ENCODE peak calls at places on chromosomes 3 and 15, in six cellular contexts. One of them, this sample, is unnamed.

GRCh38 chr3:141279074-141279945 is 47.7 kb downstream of the PXYLP1 start:
- DNase-seq in SK-N-SH: peak; percentile 62
- DNase-seq in GM23338: peak; percentile 60
- DNase-seq in GM12878: no peak
- DNase-seq in sigmoid colon: no peak
- DNase-seq in stomach: no peak
- DNase-seq in this sample: no peak

GRCh38 chr3:62109534-62109933 is 263.8 kb downstream of the FEZF2 start:
- DNase-seq in SK-N-SH: no peak
- DNase-seq in GM23338: peak; percentile 67
- DNase-seq in GM12878: no peak
- DNase-seq in sigmoid colon: no peak
- DNase-seq in stomach: no peak
- DNase-seq in this sample: no peak

GRCh38 chr15:29849716-29850115 is 27.4 kb upstream of the TJP1 start:
- DNase-seq in SK-N-SH: no peak
- DNase-seq in GM23338: no peak
- DNase-seq in GM12878: no peak
- DNase-seq in sigmoid colon: no peak
- DNase-seq in stomach: no peak
- DNase-seq in this sample: no peak

GRCh38 chr3:58026598-58026997 is 18.4 kb downstream of the FLNB start:
- DNase-seq in SK-N-SH: no peak
- DNase-seq in GM23338: no peak
- DNase-seq in GM12878: no peak
- DNase-seq in sigmoid colon: no peak
- DNase-seq in stomach: no peak
- DNase-seq in this sample: no peak

GRCh38 chr3:104546301-104546700 is 820.4 kb upstream of the ALCAM start:
- DNase-seq in SK-N-SH: peak; percentile 15
- DNase-seq in GM23338: no peak
- DNase-seq in GM12878: no peak
- DNase-seq in sigmoid colon: no peak
- DNase-seq in stomach: no peak
- DNase-seq in this sample: no peak

GRCh38 chr15:57961919-57962318 is 103.6 kb downstream of the ALDH1A2 start:
- DNase-seq in SK-N-SH: no peak
- DNase-seq in GM23338: no peak
- DNase-seq in GM12878: no peak
- DNase-seq in sigmoid colon: no peak
- DNase-seq in stomach: no peak
- DNase-seq in this sample: no peak

GRCh38 chr3:171225101-171225674 is 198.7 kb upstream of the SLC2A2 start:
- DNase-seq in SK-N-SH: no peak
- DNase-seq in GM23338: no peak
- DNase-seq in GM12878: no peak
- DNase-seq in sigmoid colon: no peak
- DNase-seq in stomach: no peak
- DNase-seq in this sample: no peak

GRCh38 chr3:124115965-124116364 is 124.0 kb upstream of the ROPN1 start:
- DNase-seq in SK-N-SH: no peak
- DNase-seq in GM23338: no peak
- DNase-seq in GM12878: no peak
- DNase-seq in sigmoid colon: no peak
- DNase-seq in stomach: no peak
- DNase-seq in this sample: no peak

GRCh38 chr3:77001071-77001470 is 38.8 kb upstream of the ROBO2 start:
- DNase-seq in SK-N-SH: no peak
- DNase-seq in GM23338: no peak
- DNase-seq in GM12878: no peak
- DNase-seq in sigmoid colon: no peak
- DNase-seq in stomach: no peak
- DNase-seq in this sample: no peak

GRCh38 chr15:56099311-56099710 is 105.9 kb upstream of the NEDD4 start:
- DNase-seq in SK-N-SH: no peak
- DNase-seq in GM23338: no peak
- DNase-seq in GM12878: no peak
- DNase-seq in sigmoid colon: no peak
- DNase-seq in stomach: no peak
- DNase-seq in this sample: no peak

GRCh38 chr3:195071011-195071728 is 199.8 kb downstream of the XXYLT1 start:
- DNase-seq in SK-N-SH: no peak
- DNase-seq in GM23338: no peak
- DNase-seq in GM12878: no peak
- DNase-seq in sigmoid colon: peak; percentile 30
- DNase-seq in stomach: peak; percentile 24
- DNase-seq in this sample: no peak

GRCh38 chr3:15521573-15521965 is at the start of gene COLQ:
- DNase-seq in SK-N-SH: no peak
- DNase-seq in GM23338: peak; percentile 44
- DNase-seq in GM12878: no peak
- DNase-seq in sigmoid colon: no peak
- DNase-seq in stomach: no peak
- DNase-seq in this sample: no peak

GRCh38 chr3:113243846-113244245 is 32.5 kb downstream of the BOC start:
- DNase-seq in SK-N-SH: no peak
- DNase-seq in GM23338: no peak
- DNase-seq in GM12878: no peak
- DNase-seq in sigmoid colon: no peak
- DNase-seq in stomach: no peak
- DNase-seq in this sample: no peak

GRCh38 chr3:109874900-109875735 is 537.8 kb upstream of the DPPA4 start:
- DNase-seq in SK-N-SH: no peak
- DNase-seq in GM23338: no peak
- DNase-seq in GM12878: no peak
- DNase-seq in sigmoid colon: no peak
- DNase-seq in stomach: no peak
- DNase-seq in this sample: no peak

GRCh38 chr15:77768107-77768506 is 135.4 kb upstream of the LINGO1 start:
- DNase-seq in SK-N-SH: no peak
- DNase-seq in GM23338: peak; percentile 59
- DNase-seq in GM12878: no peak
- DNase-seq in sigmoid colon: no peak
- DNase-seq in stomach: no peak
- DNase-seq in this sample: no peak

GRCh38 chr3:45182915-45183881 is 37.0 kb upstream of the CDCP1 start:
- DNase-seq in SK-N-SH: no peak
- DNase-seq in GM23338: peak; percentile 43
- DNase-seq in GM12878: no peak
- DNase-seq in sigmoid colon: no peak
- DNase-seq in stomach: peak; percentile 82
- DNase-seq in this sample: peak; percentile 7
- TF ChIP-seq POLR2AphosphoS5 in SK-N-SH: no peak
- TF ChIP-seq POLR2AphosphoS5 in GM23338: no peak
- TF ChIP-seq POLR2AphosphoS5 in GM12878: no peak
- TF ChIP-seq POLR2AphosphoS5 in sigmoid colon: peak; percentile 84
- TF ChIP-seq POLR2AphosphoS5 in stomach: peak; percentile 73
- TF ChIP-seq POLR2AphosphoS5 in this sample: no peak

DNA sequence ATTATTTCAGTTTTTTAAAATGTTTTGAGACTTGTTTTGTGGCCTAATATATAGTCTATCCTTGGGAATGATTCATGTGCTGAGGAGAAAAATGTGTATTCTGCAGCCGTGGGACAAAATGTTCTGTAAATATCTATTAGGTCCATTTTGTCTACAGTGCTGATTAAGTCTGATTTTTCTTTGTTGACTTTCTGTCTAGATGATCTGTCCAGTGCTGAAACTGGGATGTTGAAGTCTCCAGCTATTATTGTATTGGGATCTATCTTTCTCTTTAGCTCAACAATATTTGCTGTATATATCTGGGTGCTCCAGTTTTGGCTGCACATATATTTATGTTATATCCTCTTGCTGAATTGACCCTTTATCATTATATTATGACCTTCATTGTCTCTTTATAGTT is 85.2 kb downstream of the UBE2E2 start:
- DNase-seq in SK-N-SH: no peak
- DNase-seq in GM23338: no peak
- DNase-seq in GM12878: no peak
- DNase-seq in sigmoid colon: no peak
- DNase-seq in stomach: no peak
- DNase-seq in this sample: no peak
- TF ChIP-seq POLR2AphosphoS5 in SK-N-SH: no peak
- TF ChIP-seq POLR2AphosphoS5 in GM23338: no peak
- TF ChIP-seq POLR2AphosphoS5 in GM12878: no peak
- TF ChIP-seq POLR2AphosphoS5 in sigmoid colon: no peak
- TF ChIP-seq POLR2AphosphoS5 in stomach: no peak
- TF ChIP-seq POLR2AphosphoS5 in this sample: no peak

DNA sequence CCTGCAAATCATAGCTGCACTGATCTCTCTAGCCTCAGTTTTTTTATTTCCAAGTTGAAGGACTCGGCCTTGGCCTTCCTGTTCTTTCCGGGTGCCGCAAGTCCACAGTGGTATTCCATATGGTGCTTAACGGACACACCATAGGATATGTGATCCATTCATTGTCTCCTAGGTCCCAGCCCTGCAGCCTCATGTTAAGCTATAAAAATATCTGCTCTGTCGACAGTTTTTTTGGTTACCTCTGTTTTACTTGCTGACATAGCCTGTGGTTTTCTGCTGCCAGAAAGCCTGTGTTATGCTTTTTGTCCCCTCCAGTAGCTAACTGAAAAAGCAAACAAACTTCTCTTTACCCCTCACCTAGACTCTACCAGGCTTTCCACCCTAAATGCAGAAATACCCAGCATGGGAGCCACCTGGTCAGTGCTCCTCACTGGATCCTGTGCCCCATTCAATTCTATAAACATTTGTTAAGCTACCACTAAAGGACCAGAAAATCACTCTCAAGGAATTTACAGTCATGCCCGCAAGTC is 5.3 kb downstream of the INAFM2 start:
- DNase-seq in SK-N-SH: no peak
- DNase-seq in GM23338: no peak
- DNase-seq in GM12878: no peak
- DNase-seq in sigmoid colon: no peak
- DNase-seq in stomach: no peak
- DNase-seq in this sample: no peak
- TF ChIP-seq POLR2AphosphoS5 in SK-N-SH: no peak
- TF ChIP-seq POLR2AphosphoS5 in GM23338: no peak
- TF ChIP-seq POLR2AphosphoS5 in GM12878: no peak
- TF ChIP-seq POLR2AphosphoS5 in sigmoid colon: no peak
- TF ChIP-seq POLR2AphosphoS5 in stomach: no peak
- TF ChIP-seq POLR2AphosphoS5 in this sample: no peak

DNA sequence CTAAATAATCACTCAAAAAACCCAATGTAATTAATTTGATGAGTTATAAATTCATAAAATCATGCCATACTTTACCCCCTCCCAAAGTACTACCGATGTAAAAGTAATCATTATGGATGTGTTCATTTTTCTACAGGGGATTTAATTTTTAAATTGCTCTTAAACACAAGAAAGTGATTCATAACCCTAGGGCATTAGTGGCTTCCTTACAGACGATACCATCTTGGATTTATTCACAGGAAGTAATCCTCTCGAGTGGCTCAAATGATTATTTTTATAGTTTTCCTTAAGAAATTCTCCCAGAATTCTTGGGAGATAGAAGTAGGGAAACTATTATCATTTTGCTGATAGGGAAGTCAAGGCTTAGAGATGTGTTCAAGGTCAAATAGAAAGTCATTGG is 80.9 kb downstream of the PEX5L start:
- DNase-seq in SK-N-SH: no peak
- DNase-seq in GM23338: no peak
- DNase-seq in GM12878: no peak
- DNase-seq in sigmoid colon: no peak
- DNase-seq in stomach: no peak
- DNase-seq in this sample: no peak
- TF ChIP-seq POLR2AphosphoS5 in SK-N-SH: no peak
- TF ChIP-seq POLR2AphosphoS5 in GM23338: no peak
- TF ChIP-seq POLR2AphosphoS5 in GM12878: no peak
- TF ChIP-seq POLR2AphosphoS5 in sigmoid colon: no peak
- TF ChIP-seq POLR2AphosphoS5 in stomach: no peak
- TF ChIP-seq POLR2AphosphoS5 in this sample: no peak

GRCh38 chr3:72234394-72234793 is 449.4 kb upstream of the PROK2 start:
- DNase-seq in SK-N-SH: no peak
- DNase-seq in GM23338: no peak
- DNase-seq in GM12878: no peak
- DNase-seq in sigmoid colon: no peak
- DNase-seq in stomach: no peak
- DNase-seq in this sample: no peak
- TF ChIP-seq POLR2AphosphoS5 in SK-N-SH: no peak
- TF ChIP-seq POLR2AphosphoS5 in GM23338: no peak
- TF ChIP-seq POLR2AphosphoS5 in GM12878: no peak
- TF ChIP-seq POLR2AphosphoS5 in sigmoid colon: peak; percentile 33
- TF ChIP-seq POLR2AphosphoS5 in stomach: peak; percentile 78
- TF ChIP-seq POLR2AphosphoS5 in this sample: no peak

DNA sequence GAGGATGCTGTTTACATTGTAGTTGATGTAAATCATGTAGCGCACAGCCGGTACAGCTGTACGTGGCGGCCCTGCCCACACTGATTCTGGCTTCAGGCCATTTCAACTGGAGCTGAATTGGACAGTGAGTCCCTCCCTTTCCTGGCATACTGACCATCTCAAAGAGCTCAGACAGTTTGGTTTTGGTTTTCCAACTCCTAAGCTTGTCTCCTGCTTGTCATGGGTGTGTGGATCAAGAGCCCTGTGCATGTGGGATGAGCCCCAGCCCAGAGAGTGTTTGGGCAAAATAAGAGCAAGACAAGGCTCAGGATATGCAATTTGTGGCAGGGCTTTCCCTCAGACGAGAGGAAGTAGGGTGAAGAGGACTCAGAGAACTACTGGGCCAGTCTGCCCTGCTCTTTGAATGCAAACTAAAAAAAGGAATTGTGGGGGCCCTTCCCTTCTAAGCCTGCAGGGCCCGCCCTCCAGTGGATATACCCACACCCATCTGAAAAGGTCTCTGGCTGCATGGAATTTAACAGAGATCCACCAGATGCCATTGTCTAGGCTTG is 13.3 kb downstream of the ITGA11 start:
- DNase-seq in SK-N-SH: no peak
- DNase-seq in GM23338: no peak
- DNase-seq in GM12878: no peak
- DNase-seq in sigmoid colon: no peak
- DNase-seq in stomach: peak; percentile 53
- DNase-seq in this sample: no peak
- TF ChIP-seq POLR2AphosphoS5 in SK-N-SH: no peak
- TF ChIP-seq POLR2AphosphoS5 in GM23338: no peak
- TF ChIP-seq POLR2AphosphoS5 in GM12878: no peak
- TF ChIP-seq POLR2AphosphoS5 in sigmoid colon: no peak
- TF ChIP-seq POLR2AphosphoS5 in stomach: no peak
- TF ChIP-seq POLR2AphosphoS5 in this sample: no peak

DNA sequence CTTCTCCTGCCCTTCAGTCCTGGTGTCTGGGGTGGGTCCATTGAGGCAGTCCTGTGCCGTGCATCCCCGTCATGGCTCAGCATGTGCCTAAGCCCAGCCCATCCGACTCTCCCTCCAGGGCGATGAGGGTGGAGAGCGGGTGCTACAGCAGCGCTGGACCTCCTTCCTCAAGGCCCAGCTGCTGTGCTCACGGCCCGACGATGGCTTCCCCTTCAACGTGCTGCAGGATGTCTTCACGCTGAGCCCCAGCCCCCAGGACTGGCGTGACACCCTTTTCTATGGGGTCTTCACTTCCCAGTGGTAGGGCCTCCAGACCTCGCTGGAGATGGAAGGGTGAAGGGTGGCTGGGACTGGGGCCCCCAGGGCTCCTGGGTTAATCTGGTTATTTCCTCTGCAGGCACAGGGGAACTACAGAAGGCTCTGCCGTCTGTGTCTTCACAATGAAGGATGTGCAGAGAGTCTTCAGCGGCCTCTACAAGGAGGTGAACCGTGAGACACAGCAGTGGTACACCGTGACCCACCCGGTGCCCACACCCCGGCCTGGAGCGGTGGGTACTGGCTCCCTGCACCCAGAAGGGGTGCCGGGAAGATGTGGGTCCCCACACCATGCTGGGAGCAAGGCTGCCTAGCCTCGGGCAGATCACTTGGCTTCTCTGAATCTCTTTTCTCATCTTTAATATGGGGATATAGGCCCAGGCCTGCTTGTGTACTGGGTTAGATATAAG is 10.1 kb downstream of the CIB1 start:
- DNase-seq in SK-N-SH: no peak
- DNase-seq in GM23338: no peak
- DNase-seq in GM12878: no peak
- DNase-seq in sigmoid colon: no peak
- DNase-seq in stomach: no peak
- DNase-seq in this sample: no peak
- TF ChIP-seq POLR2AphosphoS5 in SK-N-SH: no peak
- TF ChIP-seq POLR2AphosphoS5 in GM23338: no peak
- TF ChIP-seq POLR2AphosphoS5 in GM12878: no peak
- TF ChIP-seq POLR2AphosphoS5 in sigmoid colon: no peak
- TF ChIP-seq POLR2AphosphoS5 in stomach: no peak
- TF ChIP-seq POLR2AphosphoS5 in this sample: no peak

This sample was measured in HL-60.